ENCODE peak calls at places on chromosomes 11 and 22, in eight cellular contexts. One of them, this sample, is unnamed.

GRCh38 chr11:10019906-10020682 is 273.9 kb downstream of the SBF2 start:
- DNase-seq in Peyer's patch: no peak
- DNase-seq in cardiac muscle cell: no peak
- DNase-seq in thoracic aorta: no peak
- DNase-seq in dorsolateral prefrontal cortex: no peak
- DNase-seq in body of pancreas: peak
- DNase-seq in PC-9: no peak
- DNase-seq in K562: no peak
- DNase-seq in this sample: no peak

GRCh38 chr11:118618115-118618990 is 10.9 kb downstream of the PHLDB1 start:
- DNase-seq in Peyer's patch: peak
- DNase-seq in cardiac muscle cell: peak
- DNase-seq in thoracic aorta: no peak
- DNase-seq in dorsolateral prefrontal cortex: peak
- DNase-seq in body of pancreas: peak
- DNase-seq in PC-9: no peak
- DNase-seq in K562: no peak
- DNase-seq in this sample: no peak

GRCh38 chr11:65432686-65433582 is 10.3 kb downstream of the NEAT1 start:
- DNase-seq in Peyer's patch: no peak
- DNase-seq in cardiac muscle cell: peak
- DNase-seq in thoracic aorta: no peak
- DNase-seq in dorsolateral prefrontal cortex: no peak
- DNase-seq in body of pancreas: no peak
- DNase-seq in PC-9: no peak
- DNase-seq in K562: no peak
- DNase-seq in this sample: no peak

GRCh38 chr11:2206291-2206690 is 34.7 kb upstream of the TH start:
- DNase-seq in Peyer's patch: peak
- DNase-seq in cardiac muscle cell: no peak
- DNase-seq in thoracic aorta: no peak
- DNase-seq in dorsolateral prefrontal cortex: peak
- DNase-seq in body of pancreas: peak
- DNase-seq in PC-9: no peak
- DNase-seq in K562: no peak
- DNase-seq in this sample: no peak

GRCh38 chr22:28769394-28770085 is 3.0 kb upstream of the CCDC117 start:
- DNase-seq in Peyer's patch: no peak
- DNase-seq in cardiac muscle cell: no peak
- DNase-seq in thoracic aorta: no peak
- DNase-seq in dorsolateral prefrontal cortex: no peak
- DNase-seq in body of pancreas: no peak
- DNase-seq in PC-9: no peak
- DNase-seq in K562: no peak
- DNase-seq in this sample: no peak

GRCh38 chr22:48650323-48651035 is 1177.2 kb downstream of the BRD1 start:
- DNase-seq in Peyer's patch: no peak
- DNase-seq in cardiac muscle cell: no peak
- DNase-seq in thoracic aorta: no peak
- DNase-seq in dorsolateral prefrontal cortex: no peak
- DNase-seq in body of pancreas: no peak
- DNase-seq in PC-9: no peak
- DNase-seq in K562: no peak
- DNase-seq in this sample: no peak

GRCh38 chr11:36492724-36493304 is 17.3 kb downstream of the TRAF6 start:
- DNase-seq in Peyer's patch: no peak
- DNase-seq in cardiac muscle cell: peak
- DNase-seq in thoracic aorta: no peak
- DNase-seq in dorsolateral prefrontal cortex: no peak
- DNase-seq in body of pancreas: no peak
- DNase-seq in PC-9: no peak
- DNase-seq in K562: peak
- DNase-seq in this sample: peak

GRCh38 chr11:11607772-11608171 is 14.0 kb downstream of the GALNT18 start:
- DNase-seq in Peyer's patch: no peak
- DNase-seq in cardiac muscle cell: no peak
- DNase-seq in thoracic aorta: no peak
- DNase-seq in dorsolateral prefrontal cortex: no peak
- DNase-seq in body of pancreas: no peak
- DNase-seq in PC-9: no peak
- DNase-seq in K562: no peak
- DNase-seq in this sample: no peak

GRCh38 chr11:115706735-115707134 is 202.5 kb upstream of the CADM1 start:
- DNase-seq in Peyer's patch: no peak
- DNase-seq in cardiac muscle cell: no peak
- DNase-seq in thoracic aorta: no peak
- DNase-seq in dorsolateral prefrontal cortex: no peak
- DNase-seq in body of pancreas: no peak
- DNase-seq in PC-9: no peak
- DNase-seq in K562: no peak
- DNase-seq in this sample: no peak

GRCh38 chr11:95888439-95888838 is 35.5 kb downstream of the MTMR2 start:
- DNase-seq in Peyer's patch: no peak
- DNase-seq in cardiac muscle cell: no peak
- DNase-seq in thoracic aorta: no peak
- DNase-seq in dorsolateral prefrontal cortex: no peak
- DNase-seq in body of pancreas: no peak
- DNase-seq in PC-9: peak
- DNase-seq in K562: no peak
- DNase-seq in this sample: no peak

GRCh38 chr22:37077802-37078448 is 26.4 kb downstream of the KCTD17 start:
- DNase-seq in Peyer's patch: peak
- DNase-seq in cardiac muscle cell: peak
- DNase-seq in thoracic aorta: no peak
- DNase-seq in dorsolateral prefrontal cortex: no peak
- DNase-seq in body of pancreas: peak
- DNase-seq in PC-9: no peak
- DNase-seq in K562: peak
- DNase-seq in this sample: peak

GRCh38 chr22:46021577-46021976 is 44.6 kb upstream of the WNT7B start:
- DNase-seq in Peyer's patch: peak
- DNase-seq in cardiac muscle cell: no peak
- DNase-seq in thoracic aorta: no peak
- DNase-seq in dorsolateral prefrontal cortex: peak
- DNase-seq in body of pancreas: peak
- DNase-seq in PC-9: no peak
- DNase-seq in K562: no peak
- DNase-seq in this sample: no peak

GRCh38 chr11:34423300-34423699 is 15.4 kb upstream of the CAT start:
- DNase-seq in Peyer's patch: no peak
- DNase-seq in cardiac muscle cell: no peak
- DNase-seq in thoracic aorta: no peak
- DNase-seq in dorsolateral prefrontal cortex: no peak
- DNase-seq in body of pancreas: no peak
- DNase-seq in PC-9: peak
- DNase-seq in K562: no peak
- DNase-seq in this sample: no peak

GRCh38 chr11:74001822-74002286 is 7.0 kb downstream of the UCP3 start:
- DNase-seq in Peyer's patch: no peak
- DNase-seq in cardiac muscle cell: no peak
- DNase-seq in thoracic aorta: no peak
- DNase-seq in dorsolateral prefrontal cortex: no peak
- DNase-seq in body of pancreas: no peak
- DNase-seq in PC-9: no peak
- DNase-seq in K562: no peak
- DNase-seq in this sample: no peak

GRCh38 chr11:105296386-105296785 is 156.8 kb upstream of the CARD18 start:
- DNase-seq in Peyer's patch: no peak
- DNase-seq in cardiac muscle cell: no peak
- DNase-seq in thoracic aorta: no peak
- DNase-seq in dorsolateral prefrontal cortex: no peak
- DNase-seq in body of pancreas: no peak
- DNase-seq in PC-9: no peak
- DNase-seq in K562: no peak
- DNase-seq in this sample: no peak

GRCh38 chr11:28838741-28839140 is 730.6 kb downstream of the METTL15 start:
- DNase-seq in Peyer's patch: no peak
- DNase-seq in cardiac muscle cell: peak
- DNase-seq in thoracic aorta: no peak
- DNase-seq in dorsolateral prefrontal cortex: no peak
- DNase-seq in body of pancreas: no peak
- DNase-seq in PC-9: no peak
- DNase-seq in K562: no peak
- DNase-seq in this sample: no peak

GRCh38 chr11:85810871-85811611 is at the start of gene SYTL2:
- DNase-seq in Peyer's patch: peak
- DNase-seq in cardiac muscle cell: peak
- DNase-seq in thoracic aorta: no peak
- DNase-seq in dorsolateral prefrontal cortex: peak
- DNase-seq in body of pancreas: peak
- DNase-seq in PC-9: peak
- DNase-seq in K562: peak
- DNase-seq in this sample: peak

GRCh38 chr22:44384981-44385610 is 72.3 kb upstream of the SHISAL1 start:
- DNase-seq in Peyer's patch: peak
- DNase-seq in cardiac muscle cell: no peak
- DNase-seq in thoracic aorta: no peak
- DNase-seq in dorsolateral prefrontal cortex: no peak
- DNase-seq in body of pancreas: no peak
- DNase-seq in PC-9: no peak
- DNase-seq in K562: no peak
- DNase-seq in this sample: no peak

GRCh38 chr11:99803501-99803900 is 782.8 kb downstream of the CNTN5 start:
- DNase-seq in Peyer's patch: no peak
- DNase-seq in cardiac muscle cell: no peak
- DNase-seq in thoracic aorta: no peak
- DNase-seq in dorsolateral prefrontal cortex: no peak
- DNase-seq in body of pancreas: no peak
- DNase-seq in PC-9: no peak
- DNase-seq in K562: no peak
- DNase-seq in this sample: no peak

DNA sequence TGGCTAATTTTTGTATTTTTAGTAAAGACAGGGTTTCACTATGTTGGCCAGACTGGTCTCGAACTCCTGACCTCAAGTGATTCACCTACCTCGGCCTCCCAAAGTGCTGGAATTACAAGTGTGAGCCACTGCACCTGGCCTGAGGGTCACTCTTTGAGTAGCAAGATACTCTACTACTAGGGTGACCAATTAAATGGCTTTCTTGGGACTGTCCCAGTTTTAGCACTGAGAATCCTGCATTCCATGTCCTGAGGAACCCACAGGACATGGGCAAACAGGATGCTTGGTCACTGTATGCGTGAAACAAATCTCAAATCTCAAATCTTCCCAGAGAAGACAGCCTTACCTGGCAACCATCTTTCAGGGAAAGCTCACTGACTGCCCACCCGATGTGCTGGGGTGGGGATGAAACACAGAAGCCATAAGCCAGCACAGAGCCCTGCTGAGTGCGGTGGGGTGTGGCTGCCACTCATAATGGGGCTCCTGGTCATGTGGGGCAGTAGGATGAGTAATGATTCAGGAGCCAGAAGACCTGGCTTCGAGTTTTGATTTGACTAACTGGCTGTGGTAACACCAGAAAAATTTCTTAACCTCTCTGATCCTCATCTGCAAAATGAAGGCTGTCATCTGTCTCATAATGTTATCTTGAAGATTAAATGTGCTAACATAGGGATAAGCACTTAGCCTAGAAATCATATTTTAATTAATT is 11.5 kb downstream of the CLMP start:
- DNase-seq in Peyer's patch: no peak
- DNase-seq in cardiac muscle cell: no peak
- DNase-seq in thoracic aorta: no peak
- DNase-seq in dorsolateral prefrontal cortex: no peak
- DNase-seq in body of pancreas: no peak
- DNase-seq in PC-9: peak
- DNase-seq in K562: no peak
- DNase-seq in this sample: no peak
- H3K27ac ChIP-seq in Peyer's patch: no peak
- H3K27ac ChIP-seq in cardiac muscle cell: no peak
- H3K27ac ChIP-seq in thoracic aorta: peak
- H3K27ac ChIP-seq in dorsolateral prefrontal cortex: no peak
- H3K27ac ChIP-seq in body of pancreas: no peak
- H3K27ac ChIP-seq in PC-9: peak
- H3K27ac ChIP-seq in K562: no peak
- H3K27ac ChIP-seq in this sample: no peak

DNA sequence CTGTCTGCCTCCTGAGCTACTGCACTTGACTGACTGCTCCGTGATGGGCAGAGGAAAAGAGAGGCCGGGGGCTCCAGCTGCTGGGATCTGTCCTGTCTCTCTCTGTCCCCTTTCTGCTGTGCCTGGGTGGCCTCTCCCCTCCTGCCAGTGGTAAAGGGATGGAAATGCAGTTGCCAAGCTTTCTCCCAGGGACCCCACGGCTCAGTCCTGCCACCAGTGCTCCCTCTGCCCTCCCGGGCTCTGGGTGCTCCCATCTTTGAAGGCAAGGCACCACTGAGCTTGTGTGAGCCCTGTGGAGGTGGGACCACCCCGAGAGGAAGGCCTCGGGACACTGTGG is 32.0 kb downstream of the NADSYN1 start:
- DNase-seq in Peyer's patch: no peak
- DNase-seq in cardiac muscle cell: no peak
- DNase-seq in thoracic aorta: no peak
- DNase-seq in dorsolateral prefrontal cortex: peak
- DNase-seq in body of pancreas: peak
- DNase-seq in PC-9: no peak
- DNase-seq in K562: no peak
- DNase-seq in this sample: no peak
- H3K4me3 ChIP-seq in Peyer's patch: no peak
- H3K4me3 ChIP-seq in cardiac muscle cell: no peak
- H3K4me3 ChIP-seq in thoracic aorta: no peak
- H3K4me3 ChIP-seq in dorsolateral prefrontal cortex: no peak
- H3K4me3 ChIP-seq in body of pancreas: no peak
- H3K4me3 ChIP-seq in PC-9: no peak
- H3K4me3 ChIP-seq in K562: no peak
- H3K4me3 ChIP-seq in this sample: no peak

DNA sequence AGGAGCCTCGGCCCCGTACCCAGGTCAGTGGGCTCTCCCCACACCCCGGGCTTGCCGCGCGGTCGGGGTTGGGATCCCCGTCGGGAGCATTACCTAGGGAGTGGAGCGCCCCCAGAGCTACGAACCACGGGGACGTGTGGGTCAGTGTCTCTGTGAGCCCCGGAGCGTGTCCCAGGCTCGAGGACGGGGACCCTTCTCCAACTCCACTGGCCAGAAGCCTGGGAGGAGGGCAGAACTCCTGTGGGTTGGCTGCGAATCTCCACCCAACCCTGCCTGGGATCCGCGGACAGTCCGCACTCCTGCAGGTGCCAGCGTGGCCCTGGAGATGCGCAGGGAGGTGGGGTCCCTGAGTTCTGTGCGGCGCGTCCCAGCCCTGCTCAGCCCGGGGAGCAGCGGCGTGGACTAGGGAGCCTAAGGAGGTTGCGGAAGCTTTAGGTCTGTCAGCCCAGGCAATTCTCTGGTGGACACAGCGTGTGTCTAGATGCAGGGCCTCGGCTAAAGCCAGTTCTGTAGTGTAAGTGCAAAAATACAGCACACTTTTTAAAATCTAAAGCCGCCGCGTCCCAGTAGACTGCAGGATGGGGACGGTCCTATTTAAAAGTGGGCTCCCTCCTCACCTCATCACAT is 413 bp downstream of the PPFIBP2 start:
- DNase-seq in Peyer's patch: no peak
- DNase-seq in cardiac muscle cell: no peak
- DNase-seq in thoracic aorta: no peak
- DNase-seq in dorsolateral prefrontal cortex: no peak
- DNase-seq in body of pancreas: peak
- DNase-seq in PC-9: no peak
- DNase-seq in K562: no peak
- DNase-seq in this sample: no peak
- TF ChIP-seq CTCF in Peyer's patch: no peak
- TF ChIP-seq CTCF in cardiac muscle cell: no peak
- TF ChIP-seq CTCF in thoracic aorta: no peak
- TF ChIP-seq CTCF in dorsolateral prefrontal cortex: no peak
- TF ChIP-seq CTCF in body of pancreas: no peak
- TF ChIP-seq CTCF in PC-9: no peak
- TF ChIP-seq CTCF in K562: no peak
- TF ChIP-seq CTCF in this sample: no peak

GRCh38 chr11:33262016-33262638 is 4.9 kb downstream of the HIPK3 start:
- DNase-seq in Peyer's patch: no peak
- DNase-seq in cardiac muscle cell: peak
- DNase-seq in thoracic aorta: no peak
- DNase-seq in dorsolateral prefrontal cortex: no peak
- DNase-seq in body of pancreas: no peak
- DNase-seq in PC-9: no peak
- DNase-seq in K562: no peak
- DNase-seq in this sample: no peak
- H3K27ac ChIP-seq in Peyer's patch: peak
- H3K27ac ChIP-seq in cardiac muscle cell: peak
- H3K27ac ChIP-seq in thoracic aorta: peak
- H3K27ac ChIP-seq in dorsolateral prefrontal cortex: peak
- H3K27ac ChIP-seq in body of pancreas: no peak
- H3K27ac ChIP-seq in PC-9: no peak
- H3K27ac ChIP-seq in K562: no peak
- H3K27ac ChIP-seq in this sample: no peak

This sample was measured in WERI-Rb-1.